ENCODE peak calls at places on chromosome 16, in ten cellular contexts. S is stomach, R is endothelial cell of umbilical vein, G is H1, M is sigmoid colon, T is upper lobe of left lung, V is transverse colon, F is prostate gland, W is K562, D is GM12878. B is an unnamed sample. For H3K4me1, the result is how much of the 10 kb centered on the place peaks cover.

GRCh38 chr16:50166511-50167500 is 13.7 kb downstream of the TENT4B start:
- DNase-seq in S (no peak), R (peak), G (no peak), M (no peak), T (no peak), V (no peak), F (no peak), W (no peak), D (no peak), B (no peak)

GRCh38 chr16:72876221-72876620 is 171.7 kb downstream of the ZFHX3 start:
- DNase-seq in S (peak), R (peak), G (no peak), M (peak), T (peak), V (peak), F (no peak), W (no peak), D (peak), B (no peak)

GRCh38 chr16:1674751-1675664 is 3.1 kb upstream of the JPT2 start:
- DNase-seq in S (no peak), R (no peak), G (no peak), M (no peak), T (no peak), V (no peak), F (no peak), W (no peak), D (no peak), B (peak)

GRCh38 chr16:30948956-30949654 is at the start of gene ORAI3:
- DNase-seq in S (peak), R (peak), G (peak), M (peak), T (peak), V (peak), F (peak), W (peak), D (no peak), B (peak)

GRCh38 chr16:81688182-81688581 is 90.9 kb upstream of the PLCG2 start:
- DNase-seq in S (no peak), R (no peak), G (no peak), M (no peak), T (no peak), V (no peak), F (no peak), W (no peak), D (no peak), B (no peak)

GRCh38 chr16:63422633-63423032 is 1386.4 kb upstream of the CDH8 start:
- DNase-seq in S (no peak), R (no peak), G (no peak), M (no peak), T (no peak), V (no peak), F (no peak), W (no peak), D (no peak), B (no peak)

GRCh38 chr16:50012182-50012581 is 12.8 kb upstream of the CNEP1R1 start:
- DNase-seq in S (no peak), R (no peak), G (no peak), M (no peak), T (no peak), V (no peak), F (no peak), W (no peak), D (no peak), B (no peak)

GRCh38 chr16:58491-59439 is 5.1 kb downstream of the SNRNP25 start:
- DNase-seq in S (no peak), R (no peak), G (no peak), M (no peak), T (no peak), V (no peak), F (no peak), W (no peak), D (no peak), B (peak)

GRCh38 chr16:85453179-85453678 is 159.9 kb upstream of the GSE1 start:
- DNase-seq in S (peak), R (no peak), G (no peak), M (no peak), T (no peak), V (peak), F (no peak), W (no peak), D (no peak), B (no peak)

DNA sequence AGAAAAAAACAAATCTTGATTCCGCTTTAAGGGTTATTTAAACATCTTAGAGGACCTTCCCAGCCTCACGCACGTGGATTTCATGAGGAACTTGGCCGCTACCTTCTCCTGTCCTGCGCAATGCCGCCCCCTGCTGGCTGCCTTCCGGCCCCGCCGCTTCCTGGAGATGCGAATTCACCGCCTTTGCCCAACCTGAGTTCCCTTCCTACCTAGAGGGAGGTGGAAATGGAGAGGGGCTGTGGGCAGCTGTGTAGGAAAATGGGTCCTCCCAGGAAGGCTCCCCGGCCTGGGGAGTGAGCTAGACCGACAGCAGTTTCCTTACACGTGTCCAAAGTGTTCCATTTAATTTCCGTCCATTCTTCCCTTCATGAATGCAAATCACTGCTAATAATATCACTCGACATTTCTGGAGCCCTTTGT is 1.0 kb upstream of the ABCC12 start:
- DNase-seq in S (peak), R (peak), G (peak), M (peak), T (peak), V (peak), F (peak), W (peak), D (no peak), B (peak)
- TF ChIP-seq POLR2A in S (no peak), R (no peak), G (no peak), M (no peak), T (no peak), V (no peak), F (no peak), W (no peak), D (no peak), B (no peak)

DNA sequence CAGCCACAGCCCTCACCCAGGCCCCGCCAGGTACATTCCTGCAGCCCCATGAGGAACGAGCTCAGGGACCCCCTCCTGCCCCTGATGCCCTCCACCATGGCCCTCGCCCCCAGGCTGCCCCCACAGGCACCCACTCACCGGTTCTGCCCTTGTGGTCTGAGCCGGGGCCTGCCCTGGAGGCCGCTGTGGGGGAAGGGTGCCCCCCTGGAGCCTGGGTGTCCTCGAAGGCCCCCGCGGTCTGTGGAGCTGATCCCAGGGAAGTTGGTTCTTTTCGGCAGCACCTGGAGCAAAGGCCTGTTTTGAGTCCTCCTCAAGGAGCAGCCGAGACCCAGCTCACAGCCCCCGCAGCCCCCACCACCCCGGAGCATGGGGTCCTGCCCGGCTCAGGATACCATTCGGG is 2.4 kb downstream of the PABPN1L start:
- DNase-seq in S (no peak), R (no peak), G (no peak), M (no peak), T (no peak), V (no peak), F (no peak), W (no peak), D (no peak), B (no peak)
- H3K4me1 ChIP-seq in S (under half), R (under half), G (under half), M (under half), T (under half), V (under half), F (under half), W (half or more), D (under half), B (under half)

DNA sequence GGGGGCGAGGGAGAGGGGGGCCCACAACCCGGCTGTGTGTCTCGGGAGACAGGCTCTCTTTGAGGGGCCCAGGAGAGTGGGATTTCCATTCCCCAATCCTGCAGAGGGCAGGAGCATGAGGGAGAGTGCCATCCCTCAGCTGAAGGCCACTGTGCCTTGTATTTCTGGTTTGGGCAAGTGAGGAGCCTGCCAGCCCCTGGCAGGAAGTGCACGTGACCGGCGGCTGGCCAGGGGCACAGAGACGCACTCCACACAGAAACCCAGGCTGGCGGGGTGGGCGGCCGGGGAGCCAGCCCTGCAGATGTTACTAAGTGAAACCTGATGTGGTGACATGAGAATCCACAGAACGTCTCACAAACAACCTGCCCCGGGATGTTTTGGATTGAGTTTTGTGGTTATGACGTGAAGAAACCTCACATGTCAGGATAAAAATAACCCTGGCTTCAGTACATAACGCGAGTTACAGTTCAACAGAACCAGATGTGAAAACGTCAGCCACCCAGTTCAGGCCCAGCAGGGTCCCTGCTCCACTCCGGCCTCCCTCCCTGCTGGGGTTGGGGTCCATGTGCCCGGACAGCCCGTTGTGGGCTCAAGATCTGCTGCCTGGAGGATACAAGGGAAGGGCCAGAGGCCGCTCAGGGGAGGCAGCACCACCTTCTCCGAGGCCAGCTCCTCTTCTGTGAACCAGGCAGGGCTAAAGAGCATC is 51.7 kb upstream of the MTSS2 start:
- DNase-seq in S (peak), R (no peak), G (no peak), M (peak), T (peak), V (peak), F (peak), W (no peak), D (peak), B (peak)
- TF ChIP-seq POLR2AphosphoS5 in S (peak), R (no peak), G (no peak), M (peak), T (peak), V (peak), F (peak), W (no peak), D (peak), B (peak)

DNA sequence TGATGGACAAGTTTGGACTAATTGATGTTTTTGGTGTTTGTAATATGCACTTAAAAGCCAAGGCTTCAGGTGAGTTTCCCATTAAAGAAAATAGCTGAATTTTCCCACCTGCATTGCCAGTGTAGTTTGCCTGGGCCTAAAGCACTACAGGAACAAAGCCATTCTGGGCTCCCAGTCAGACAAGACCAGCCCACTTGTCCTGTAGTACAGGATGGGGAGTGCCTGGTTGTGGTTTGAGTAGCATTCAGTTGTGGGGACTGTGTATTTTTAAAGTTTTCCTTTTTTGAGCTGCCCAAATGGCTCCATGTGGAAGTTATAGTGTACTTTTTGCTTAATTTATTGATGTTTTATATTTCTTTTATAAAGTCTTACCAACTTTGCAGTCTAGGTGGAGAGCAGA is 91.7 kb downstream of the TANGO6 start:
- DNase-seq in S (no peak), R (no peak), G (no peak), M (no peak), T (no peak), V (no peak), F (no peak), W (no peak), D (no peak), B (no peak)
- TF ChIP-seq POLR2A in S (no peak), R (no peak), G (no peak), M (no peak), T (no peak), V (no peak), F (no peak), W (no peak), D (no peak), B (no peak)

DNA sequence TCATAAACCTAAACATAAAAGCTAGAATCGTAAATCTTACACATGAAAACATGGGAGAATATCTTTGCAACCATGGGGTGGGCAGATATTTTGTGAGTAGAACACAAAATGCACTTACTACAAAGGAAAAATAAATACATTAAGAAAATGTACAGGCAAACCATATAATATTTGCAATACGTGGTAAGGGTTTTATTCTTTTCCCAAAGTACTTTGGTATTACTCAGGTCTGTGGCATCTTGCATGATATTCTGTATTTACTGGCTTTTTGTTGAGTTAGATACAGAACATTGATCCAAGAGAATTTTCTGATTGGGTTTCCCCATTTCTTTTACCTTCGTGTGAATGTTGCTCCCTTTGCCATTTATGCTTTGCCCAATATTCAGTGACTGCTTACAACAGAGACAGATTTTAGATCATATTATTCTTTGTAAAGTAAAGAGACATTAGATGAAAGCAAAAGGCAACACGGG is 33.0 kb upstream of the ARHGAP17 start:
- DNase-seq in S (no peak), R (no peak), G (no peak), M (no peak), T (no peak), V (no peak), F (no peak), W (no peak), D (no peak), B (no peak)
- H3K4me1 ChIP-seq in S (under half), R (under half), G (under half), M (under half), T (under half), V (under half), F (under half), W (under half), D (half or more), B (half or more)